ENCODE peak calls at places on chromosome 22, in nine cellular contexts. I is A549, N is stomach, V is HepG2, A is sigmoid colon, X is esophagus muscularis mucosa, T is tibial nerve, L is H1, F is ovary. D is an unnamed sample.
A peak's percentile ranks its signal among the peaks of the same experiment; 100 is the strongest.

GRCh38 chr22:29225422-29226090 is 19.9 kb downstream of the EMID1 start:
- DNase-seq in A (peak; percentile 76), F (peak; percentile 75), V (no peak), N (no peak), I (no peak), T (peak; percentile 56), X (no peak), L (no peak), D (peak; percentile 42)

GRCh38 chr22:22085702-22086500 is 103.3 kb upstream of the TOP3B start:
- DNase-seq in X (peak; percentile 50), V (no peak), N (no peak), A (no peak), I (no peak), L (no peak), T (no peak), F (no peak), D (peak; percentile 62)

GRCh38 chr22:17871726-17872458 is 97.6 kb upstream of the BID start:
- DNase-seq in T (no peak), X (no peak), V (no peak), F (no peak), N (no peak), A (no peak), L (no peak), I (no peak), D (no peak)

GRCh38 chr22:37529652-37530345 is 10.6 kb upstream of the CARD10 start:
- DNase-seq in X (no peak), L (no peak), N (no peak), T (no peak), A (no peak), V (no peak), I (no peak), F (no peak), D (no peak)

GRCh38 chr22:30292069-30292970 is 3.0 kb upstream of the CASTOR1 start:
- DNase-seq in F (peak; percentile 46), N (no peak), T (no peak), A (no peak), X (no peak), V (no peak), I (no peak), L (no peak), D (no peak)

GRCh38 chr22:28955817-28956216 is 72.4 kb downstream of the ZNRF3 start:
- DNase-seq in L (no peak), T (no peak), I (no peak), A (no peak), F (no peak), X (no peak), N (peak; percentile 27), V (no peak), D (no peak)

GRCh38 chr22:27685515-27685914 is 116.0 kb downstream of the MN1 start:
- DNase-seq in T (no peak), F (no peak), V (no peak), X (no peak), L (no peak), N (peak; percentile 36), I (no peak), A (no peak), D (no peak)

GRCh38 chr22:29112102-29112501 is 39.3 kb downstream of the KREMEN1 start:
- DNase-seq in V (no peak), F (no peak), L (no peak), N (no peak), X (no peak), I (no peak), A (no peak), T (no peak), D (no peak)

GRCh38 chr22:19039448-19039780 is 82.8 kb downstream of the DGCR2 start:
- DNase-seq in X (no peak), F (no peak), L (no peak), T (no peak), I (no peak), A (no peak), V (no peak), N (no peak), D (no peak)

GRCh38 chr22:45335021-45335818 is 25.5 kb downstream of the FAM118A start:
- DNase-seq in A (no peak), V (no peak), X (no peak), T (no peak), F (no peak), I (no peak), N (no peak), L (peak; percentile 52), D (no peak)

GRCh38 chr22:44992166-44992565 is 17.6 kb downstream of the PHF21B start:
- DNase-seq in N (no peak), A (no peak), X (no peak), I (no peak), V (no peak), L (no peak), T (no peak), F (no peak), D (no peak)

GRCh38 chr22:38844661-38845367 is 986 bp upstream of the NPTXR start:
- DNase-seq in L (no peak), F (no peak), N (no peak), X (no peak), A (no peak), I (no peak), V (no peak), T (no peak), D (no peak)

GRCh38 chr22:30802202-30803166 is 107.8 kb downstream of the OSBP2 start:
- DNase-seq in A (peak; percentile 80), V (peak; percentile 77), F (peak; percentile 91), L (peak; percentile 91), T (peak; percentile 65), I (peak; percentile 46), X (no peak), N (peak; percentile 90), D (peak; percentile 81)

GRCh38 chr22:43151251-43152000 is at the start of gene TSPO:
- DNase-seq in F (peak; percentile 82), N (peak; percentile 86), I (peak; percentile 46), L (peak; percentile 76), T (peak; percentile 63), V (no peak), A (peak; percentile 90), X (peak; percentile 95), D (peak; percentile 96)

GRCh38 chr22:43144949-43145348 is 1.8 kb upstream of the MCAT start:
- DNase-seq in I (no peak), V (no peak), F (no peak), L (no peak), T (no peak), A (no peak), N (no peak), X (no peak), D (no peak)

GRCh38 chr22:43150731-43151206 is 590 bp upstream of the TSPO start:
- DNase-seq in T (no peak), I (no peak), X (no peak), A (no peak), N (no peak), L (no peak), F (no peak), V (no peak), D (no peak)

GRCh38 chr22:43148581-43148980 is 2.8 kb upstream of the TSPO start:
- DNase-seq in A (no peak), X (no peak), V (no peak), T (no peak), F (no peak), L (no peak), N (no peak), I (no peak), D (peak; percentile 44)

GRCh38 chr22:43147821-43148220 is 3.5 kb upstream of the TSPO start:
- DNase-seq in I (no peak), N (no peak), V (no peak), X (no peak), L (no peak), A (no peak), T (no peak), F (no peak), D (no peak)
- TF ChIP-seq EP300 in I (no peak), N (no peak), V (no peak), X (no peak), L (no peak), A (no peak), T (no peak), F (no peak), D (no peak)

GRCh38 chr22:39943941-39944624 is 16.1 kb upstream of the TMA7B start:
- DNase-seq in F (no peak), N (no peak), V (no peak), T (no peak), A (no peak), L (no peak), X (no peak), I (no peak), D (no peak)
- H3K4me3 ChIP-seq in F (no peak overlapping the region), N (no peak overlapping the region), V (no peak overlapping the region), T (no peak overlapping the region), A (no peak overlapping the region), L (no peak overlapping the region), X (no peak overlapping the region), I (no peak overlapping the region), D (no peak overlapping the region)

DNA sequence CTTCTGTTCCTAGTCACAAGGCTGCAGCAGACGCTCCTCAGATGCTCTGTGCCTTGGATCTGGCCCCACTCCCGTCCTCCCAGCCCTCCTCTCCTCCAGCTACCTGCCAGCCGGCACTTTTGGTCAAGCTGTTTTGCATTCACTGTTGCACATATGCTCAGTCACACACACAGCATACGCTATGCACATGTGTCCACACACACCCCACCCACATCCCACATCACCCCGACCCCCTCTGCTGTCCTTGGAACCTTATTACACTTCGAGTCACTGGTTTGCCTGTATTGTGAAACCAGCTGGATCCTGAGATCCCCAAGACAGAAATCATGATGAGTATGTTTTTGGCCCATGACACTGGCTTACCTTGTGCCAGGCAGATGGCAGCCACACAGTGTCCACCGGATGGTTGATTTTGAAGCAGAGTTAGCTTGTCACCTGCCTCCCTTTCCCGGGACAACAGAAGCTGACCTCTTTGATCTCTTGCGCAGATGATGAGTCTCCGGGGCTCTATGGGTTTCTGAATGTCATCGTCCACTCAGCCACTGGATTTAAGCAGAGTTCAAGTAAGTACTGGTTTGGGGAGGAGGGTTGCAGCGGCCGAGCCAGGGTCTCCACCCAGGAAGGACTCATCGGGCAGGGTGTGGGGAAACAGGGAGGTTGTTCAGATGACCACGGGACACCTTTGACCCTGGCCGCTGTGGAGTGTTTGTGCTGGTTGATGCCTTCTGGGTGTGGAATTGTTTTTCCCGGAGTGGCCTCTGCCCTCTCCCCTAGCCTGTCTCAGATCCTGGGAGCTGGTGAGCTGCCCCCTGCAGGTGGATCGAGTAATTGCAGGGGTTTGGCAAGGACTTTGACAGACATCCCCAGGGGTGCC is 109.8 kb downstream of the BCR start:
- DNase-seq in A (peak; percentile 75), L (peak; percentile 91), F (peak; percentile 70), T (peak; percentile 79), I (peak; percentile 69), X (no peak), V (peak; percentile 80), N (peak; percentile 67), D (no peak)
- TF ChIP-seq EP300 in A (no peak), L (no peak), F (no peak), T (no peak), I (no peak), X (no peak), V (no peak), N (no peak), D (no peak)

DNA sequence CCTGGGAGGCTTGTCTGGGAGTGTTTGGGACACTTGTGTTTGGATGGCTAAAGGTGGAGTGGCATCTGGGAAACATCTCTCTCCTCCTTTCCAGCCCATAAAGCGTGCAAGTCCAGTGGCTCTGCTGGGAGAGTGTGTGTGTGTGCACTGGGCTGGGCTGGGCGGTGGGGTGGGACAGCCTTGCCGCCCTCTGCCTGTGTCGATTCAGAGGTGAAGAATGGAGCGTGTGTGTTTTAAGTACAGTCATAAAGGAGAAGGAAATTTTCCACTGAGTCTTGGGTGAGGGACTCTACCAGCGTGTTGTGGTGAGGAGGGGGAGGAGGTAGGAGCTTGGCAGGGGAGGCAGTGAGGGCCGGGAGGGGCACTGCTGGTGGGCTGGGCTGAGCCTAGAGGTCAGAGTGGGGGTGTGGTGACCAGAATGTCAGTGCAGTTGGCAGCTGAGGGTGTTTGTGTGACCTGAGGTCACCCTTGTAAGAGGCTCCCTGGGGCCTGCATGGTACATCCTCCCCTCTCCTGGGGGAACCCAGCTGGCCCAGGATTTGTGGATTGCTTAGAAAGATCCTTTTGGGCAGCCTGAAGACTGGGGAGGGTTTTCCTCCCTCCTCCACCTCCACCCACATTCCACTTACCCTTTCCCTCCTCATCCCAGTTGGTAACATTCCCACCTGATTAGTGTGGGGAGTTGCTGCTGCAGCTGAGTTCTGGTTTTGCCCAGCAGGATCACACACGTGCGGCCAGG is 1.7 kb downstream of the TIMP3 start:
- DNase-seq in L (no peak), F (peak; percentile 51), A (peak; percentile 72), T (no peak), X (no peak), N (no peak), V (no peak), I (no peak), D (no peak)
- H3K4me3 ChIP-seq in L (no peak overlapping the region), F (peak overlapping the region; percentile 61), A (peak overlapping the region; percentile 93), T (peak overlapping the region; percentile 93), X (peak overlapping the region; percentile 96), N (peak overlapping the region; percentile 82), V (peak overlapping the region; percentile 72), I (no peak overlapping the region), D (peak overlapping the region; percentile 95)

D was measured in upper lobe of left lung.